ENCODE peak calls at places on chromosomes 13 and 19, in seven cellular contexts. U is GM23338, I is uterus, D is HAP-1, Q is esophagus squamous epithelium, G is lower lobe of right lung, C is spleen. K is an unnamed sample.

GRCh38 chr19:55146648-55147218 is 2.3 kb downstream of the TNNT1 start:
- DNase-seq in U (peak; percentile 96), I (no peak), D (peak; percentile 28), Q (no peak), G (no peak), C (no peak), K (peak; percentile 88)

GRCh38 chr19:35120898-35121297 is 5.3 kb downstream of the FXYD3 start:
- DNase-seq in U (no peak), I (no peak), D (no peak), Q (no peak), G (no peak), C (no peak), K (no peak)

GRCh38 chr13:50801087-50801931 is 42.2 kb downstream of the DLEU7 start:
- DNase-seq in U (peak; percentile 87), I (peak; percentile 54), D (peak; percentile 47), Q (no peak), G (no peak), C (no peak), K (peak; percentile 76)

GRCh38 chr19:41853344-41853743 is 6.7 kb upstream of the RPS19 start:
- DNase-seq in U (no peak), I (no peak), D (no peak), Q (no peak), G (no peak), C (no peak), K (no peak)

GRCh38 chr13:111210082-111210481 is 95.0 kb downstream of the ARHGEF7 start:
- DNase-seq in U (no peak), I (no peak), D (no peak), Q (no peak), G (no peak), C (no peak), K (no peak)

GRCh38 chr19:19460258-19460731 is 54.8 kb downstream of the GATAD2A start:
- DNase-seq in U (no peak), I (no peak), D (no peak), Q (no peak), G (peak; percentile 46), C (peak; percentile 86), K (no peak)

GRCh38 chr13:74794582-74794981 is 660.4 kb upstream of the KLF12 start:
- DNase-seq in U (peak; percentile 16), I (no peak), D (peak; percentile 8), Q (no peak), G (no peak), C (no peak), K (no peak)

GRCh38 chr19:8224394-8225145 is 15.4 kb downstream of the CERS4 start:
- DNase-seq in U (no peak), I (no peak), D (no peak), Q (no peak), G (no peak), C (no peak), K (no peak)

GRCh38 chr19:15675560-15675959 is 2.7 kb downstream of the CYP4F12 start:
- DNase-seq in U (no peak), I (no peak), D (no peak), Q (no peak), G (no peak), C (no peak), K (no peak)

GRCh38 chr19:50693064-50693975 is 26.3 kb downstream of the SHANK1 start:
- DNase-seq in U (peak; percentile 74), I (no peak), D (no peak), Q (no peak), G (no peak), C (no peak), K (no peak)

GRCh38 chr19:50697414-50698124 is 22.0 kb downstream of the SHANK1 start:
- DNase-seq in U (no peak), I (no peak), D (no peak), Q (no peak), G (no peak), C (no peak), K (no peak)

GRCh38 chr19:50695251-50696064 is 24.1 kb downstream of the SHANK1 start:
- DNase-seq in U (peak; percentile 69), I (no peak), D (no peak), Q (no peak), G (no peak), C (no peak), K (peak; percentile 49)

GRCh38 chr19:50696065-50696425 is 23.6 kb downstream of the SHANK1 start:
- DNase-seq in U (no peak), I (no peak), D (no peak), Q (no peak), G (no peak), C (no peak), K (no peak)

GRCh38 chr19:50694815-50695145 is 24.8 kb downstream of the SHANK1 start:
- DNase-seq in U (peak; percentile 49), I (no peak), D (no peak), Q (no peak), G (no peak), C (no peak), K (no peak)
- H3K4me1 ChIP-seq in U (peaks cover 8% of the 10 kb centered on the region), I (no peaks in the 10 kb centered on the region), D (no peaks in the 10 kb centered on the region), Q (peaks cover 6% of the 10 kb centered on the region), G (no peaks in the 10 kb centered on the region), C (no peaks in the 10 kb centered on the region), K (no peaks in the 10 kb centered on the region)

GRCh38 chr13:101492251-101492910 is 39.9 kb downstream of the ITGBL1 start:
- DNase-seq in U (peak; percentile 14), I (no peak), D (peak; percentile 3), Q (no peak), G (no peak), C (no peak), K (no peak)

GRCh38 chr13:101488734-101489133 is 36.3 kb downstream of the ITGBL1 start:
- DNase-seq in U (no peak), I (no peak), D (no peak), Q (no peak), G (no peak), C (no peak), K (no peak)

GRCh38 chr13:101493541-101493940 is 41.1 kb downstream of the ITGBL1 start:
- DNase-seq in U (no peak), I (no peak), D (no peak), Q (no peak), G (no peak), C (no peak), K (no peak)

GRCh38 chr13:101489635-101490034 is 37.2 kb downstream of the ITGBL1 start:
- DNase-seq in U (no peak), I (no peak), D (no peak), Q (no peak), G (no peak), C (no peak), K (no peak)

DNA sequence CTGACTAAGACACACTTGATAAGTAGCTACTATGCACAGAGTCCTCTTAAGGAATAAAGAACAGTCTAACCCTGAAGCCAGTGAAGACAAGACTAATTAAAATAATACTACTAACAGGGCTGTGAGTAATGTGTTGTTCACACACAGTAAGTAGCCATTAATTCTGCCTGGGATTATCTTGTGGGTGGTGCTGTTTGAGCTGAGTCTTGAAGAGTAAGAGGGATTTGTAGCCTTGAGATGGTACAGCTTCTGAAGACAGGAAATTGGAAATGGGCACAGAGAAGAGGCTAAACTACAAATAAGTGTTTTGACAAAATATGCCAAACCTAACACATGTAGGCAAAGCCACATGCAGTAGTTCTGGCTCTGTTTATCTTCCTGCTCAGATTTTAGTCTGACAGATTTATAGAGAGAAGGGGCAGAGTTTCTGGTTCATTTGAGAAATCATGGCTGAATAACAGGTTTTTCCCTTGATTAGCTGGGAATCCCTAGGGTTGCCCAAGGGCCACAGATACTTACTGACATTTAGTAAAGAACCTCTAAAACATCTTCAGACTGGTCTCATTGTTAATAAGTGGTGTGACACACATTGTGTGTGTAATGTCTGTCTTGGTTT is 38.0 kb downstream of the ITGBL1 start:
- DNase-seq in U (no peak), I (no peak), D (no peak), Q (no peak), G (no peak), C (no peak), K (no peak)
- H3K4me1 ChIP-seq in U (no peaks in the 10 kb centered on the region), I (no peaks in the 10 kb centered on the region), D (no peaks in the 10 kb centered on the region), Q (peaks cover 6% of the 10 kb centered on the region), G (no peaks in the 10 kb centered on the region), C (no peaks in the 10 kb centered on the region), K (no peaks in the 10 kb centered on the region)

GRCh38 chr19:5971714-5972354 is 6.1 kb downstream of the RANBP3 start:
- DNase-seq in U (no peak), I (no peak), D (no peak), Q (no peak), G (no peak), C (no peak), K (no peak)

GRCh38 chr19:5973376-5973775 is 4.6 kb downstream of the RANBP3 start:
- DNase-seq in U (no peak), I (no peak), D (no peak), Q (no peak), G (peak; percentile 15), C (no peak), K (no peak)

GRCh38 chr19:5973867-5974635 is 3.9 kb downstream of the RANBP3 start:
- DNase-seq in U (no peak), I (no peak), D (no peak), Q (no peak), G (peak; percentile 28), C (peak; percentile 61), K (no peak)

GRCh38 chr19:5974721-5975387 is 3.1 kb downstream of the RANBP3 start:
- DNase-seq in U (no peak), I (no peak), D (no peak), Q (no peak), G (peak; percentile 54), C (peak; percentile 57), K (peak; percentile 25)

DNA sequence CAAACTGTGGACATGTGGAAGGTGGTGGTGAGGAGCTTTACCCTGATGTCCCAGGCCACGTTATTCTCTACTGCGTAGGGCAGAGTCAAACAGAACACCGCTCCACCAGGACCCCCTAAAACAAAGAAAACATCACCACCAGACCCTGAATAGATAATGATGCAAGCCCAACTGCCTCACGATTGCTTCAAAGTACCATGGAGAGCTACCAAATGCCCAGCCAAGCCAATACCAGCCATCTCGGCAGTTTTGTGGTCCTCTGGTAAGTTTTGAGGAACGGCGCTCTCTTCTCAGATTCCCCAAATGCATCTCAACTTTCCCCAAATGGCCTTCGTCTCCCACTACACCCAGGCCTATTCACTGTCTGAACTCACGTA is 5.6 kb downstream of the RANBP3 start:
- DNase-seq in U (no peak), I (no peak), D (no peak), Q (no peak), G (no peak), C (no peak), K (no peak)
- H3K4me1 ChIP-seq in U (peaks cover 23% of the 10 kb centered on the region), I (peaks cover 14% of the 10 kb centered on the region), D (peaks cover 17% of the 10 kb centered on the region), Q (peaks cover 97% of the 10 kb centered on the region), G (peaks cover 70% of the 10 kb centered on the region), C (peaks cover 81% of the 10 kb centered on the region), K (peaks cover 30% of the 10 kb centered on the region)

GRCh38 chr19:39131255-39131755 is 5.7 kb downstream of the PAK4 start:
- DNase-seq in U (no peak), I (no peak), D (no peak), Q (no peak), G (no peak), C (no peak), K (no peak)
- H3K4me1 ChIP-seq in U (peaks cover 43% of the 10 kb centered on the region), I (peaks cover 22% of the 10 kb centered on the region), D (peaks cover 8% of the 10 kb centered on the region), Q (peaks cover 92% of the 10 kb centered on the region), G (peaks cover 79% of the 10 kb centered on the region), C (peaks cover 58% of the 10 kb centered on the region), K (peaks cover 42% of the 10 kb centered on the region)